ENCODE peak calls at places on chromosomes 1 and 21, in four cellular contexts. One of them, this sample, is unnamed.

GRCh38 chr21:42556960-42557359 is 43.3 kb downstream of the SLC37A1 start:
- DNase-seq in Panc1: no peak
- DNase-seq in lower lobe of right lung: peak; percentile 30
- DNase-seq in tibial artery: peak; percentile 58
- DNase-seq in this sample: peak; percentile 22

GRCh38 chr1:202107801-202108731 is 14.7 kb upstream of the GPR37L1 start:
- DNase-seq in Panc1: no peak
- DNase-seq in lower lobe of right lung: peak; percentile 53
- DNase-seq in tibial artery: no peak
- DNase-seq in this sample: no peak

GRCh38 chr1:226404063-226404903 is 3.6 kb downstream of the PARP1 start:
- DNase-seq in Panc1: no peak
- DNase-seq in lower lobe of right lung: no peak
- DNase-seq in tibial artery: no peak
- DNase-seq in this sample: no peak

GRCh38 chr1:27418326-27418761 is 25.9 kb downstream of the GPR3 start:
- DNase-seq in Panc1: no peak
- DNase-seq in lower lobe of right lung: peak; percentile 62
- DNase-seq in tibial artery: peak; percentile 91
- DNase-seq in this sample: peak; percentile 32

GRCh38 chr1:245717611-245718010 is 562.8 kb downstream of the KIF26B start:
- DNase-seq in Panc1: no peak
- DNase-seq in lower lobe of right lung: no peak
- DNase-seq in tibial artery: no peak
- DNase-seq in this sample: no peak

GRCh38 chr1:240151126-240151735 is 59.5 kb downstream of the FMN2 start:
- DNase-seq in Panc1: no peak
- DNase-seq in lower lobe of right lung: no peak
- DNase-seq in tibial artery: no peak
- DNase-seq in this sample: no peak

GRCh38 chr1:14880456-14881316 is 272.9 kb upstream of the TMEM51 start:
- DNase-seq in Panc1: no peak
- DNase-seq in lower lobe of right lung: no peak
- DNase-seq in tibial artery: peak; percentile 73
- DNase-seq in this sample: no peak

GRCh38 chr1:150574260-150575071 is 4.9 kb downstream of the MCL1 start:
- DNase-seq in Panc1: no peak
- DNase-seq in lower lobe of right lung: no peak
- DNase-seq in tibial artery: no peak
- DNase-seq in this sample: no peak

GRCh38 chr1:12528021-12528852 is 89.8 kb downstream of the DHRS3 start:
- DNase-seq in Panc1: peak; percentile 41
- DNase-seq in lower lobe of right lung: peak; percentile 92
- DNase-seq in tibial artery: peak; percentile 90
- DNase-seq in this sample: peak; percentile 70

GRCh38 chr1:29674625-29675326 is 438.5 kb downstream of the PTPRU start:
- DNase-seq in Panc1: no peak
- DNase-seq in lower lobe of right lung: no peak
- DNase-seq in tibial artery: peak; percentile 31
- DNase-seq in this sample: no peak

GRCh38 chr1:96538883-96539282 is 182.7 kb upstream of the PTBP2 start:
- DNase-seq in Panc1: no peak
- DNase-seq in lower lobe of right lung: no peak
- DNase-seq in tibial artery: no peak
- DNase-seq in this sample: no peak

GRCh38 chr1:209567788-209568187 is 15.7 kb upstream of the CAMK1G start:
- DNase-seq in Panc1: no peak
- DNase-seq in lower lobe of right lung: no peak
- DNase-seq in tibial artery: no peak
- DNase-seq in this sample: no peak

GRCh38 chr1:153796786-153797659 is 21.8 kb downstream of the SLC27A3 start:
- DNase-seq in Panc1: peak; percentile 57
- DNase-seq in lower lobe of right lung: peak; percentile 79
- DNase-seq in tibial artery: peak; percentile 87
- DNase-seq in this sample: peak; percentile 80

GRCh38 chr1:157199421-157199755 is 61.2 kb upstream of the ETV3 start:
- DNase-seq in Panc1: no peak
- DNase-seq in lower lobe of right lung: no peak
- DNase-seq in tibial artery: no peak
- DNase-seq in this sample: no peak

GRCh38 chr1:47481936-47482335 is 44.1 kb downstream of the FOXD2 start:
- DNase-seq in Panc1: no peak
- DNase-seq in lower lobe of right lung: no peak
- DNase-seq in tibial artery: no peak
- DNase-seq in this sample: no peak

GRCh38 chr1:162141273-162142023 is 72.0 kb downstream of the NOS1AP start:
- DNase-seq in Panc1: no peak
- DNase-seq in lower lobe of right lung: no peak
- DNase-seq in tibial artery: no peak
- DNase-seq in this sample: no peak

GRCh38 chr1:164721037-164721496 is 162.1 kb downstream of the PBX1 start:
- DNase-seq in Panc1: no peak
- DNase-seq in lower lobe of right lung: no peak
- DNase-seq in tibial artery: no peak
- DNase-seq in this sample: no peak

GRCh38 chr1:84442256-84442655 is 36.8 kb upstream of the RPF1 start:
- DNase-seq in Panc1: peak; percentile 72
- DNase-seq in lower lobe of right lung: no peak
- DNase-seq in tibial artery: no peak
- DNase-seq in this sample: no peak

GRCh38 chr1:180267761-180268555 is 37.9 kb downstream of the LHX4 start:
- DNase-seq in Panc1: no peak
- DNase-seq in lower lobe of right lung: no peak
- DNase-seq in tibial artery: peak; percentile 23
- DNase-seq in this sample: no peak

GRCh38 chr1:48977273-48977672 is 200.6 kb upstream of the BEND5 start:
- DNase-seq in Panc1: no peak
- DNase-seq in lower lobe of right lung: no peak
- DNase-seq in tibial artery: no peak
- DNase-seq in this sample: no peak

GRCh38 chr1:76955652-76956051 is 88.4 kb downstream of the ST6GALNAC5 start:
- DNase-seq in Panc1: no peak
- DNase-seq in lower lobe of right lung: no peak
- DNase-seq in tibial artery: no peak
- DNase-seq in this sample: no peak

GRCh38 chr1:60825593-60825992 is 256.8 kb upstream of the NFIA start:
- DNase-seq in Panc1: no peak
- DNase-seq in lower lobe of right lung: no peak
- DNase-seq in tibial artery: no peak
- DNase-seq in this sample: no peak
- TF ChIP-seq CTCF in Panc1: no peak
- TF ChIP-seq CTCF in lower lobe of right lung: no peak
- TF ChIP-seq CTCF in tibial artery: no peak
- TF ChIP-seq CTCF in this sample: no peak

DNA sequence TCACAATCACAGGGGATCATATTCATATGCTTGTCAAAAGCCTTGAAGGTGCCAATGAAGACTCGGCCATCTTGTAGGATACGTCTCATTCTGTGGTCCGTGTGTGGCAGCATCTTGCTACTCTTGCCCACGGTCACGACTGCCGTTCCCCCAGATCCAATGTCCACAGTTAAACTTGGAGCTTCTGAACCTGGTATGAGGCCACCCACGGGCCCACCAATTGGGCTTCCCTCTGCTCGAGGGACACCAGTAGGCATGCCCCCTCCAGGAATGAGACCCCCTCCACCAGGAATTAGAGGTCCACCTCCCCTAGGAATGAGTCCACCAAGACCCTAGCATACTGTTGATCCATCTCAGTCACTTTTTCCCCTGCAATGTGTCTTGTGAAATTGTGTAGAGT is 39.6 kb downstream of the MORN1 start:
- DNase-seq in Panc1: no peak
- DNase-seq in lower lobe of right lung: peak; percentile 12
- DNase-seq in tibial artery: peak; percentile 41
- DNase-seq in this sample: no peak
- H3K4me1 ChIP-seq in Panc1: no peaks in the 10 kb centered on the region
- H3K4me1 ChIP-seq in lower lobe of right lung: no peaks in the 10 kb centered on the region
- H3K4me1 ChIP-seq in tibial artery: peaks cover 26% of the 10 kb centered on the region
- H3K4me1 ChIP-seq in this sample: no peaks in the 10 kb centered on the region

GRCh38 chr1:53155534-53155933 is 13.1 kb upstream of the SLC1A7 start:
- DNase-seq in Panc1: no peak
- DNase-seq in lower lobe of right lung: no peak
- DNase-seq in tibial artery: no peak
- DNase-seq in this sample: no peak

GRCh38 chr1:53156783-53157182 is 14.3 kb upstream of the SLC1A7 start:
- DNase-seq in Panc1: no peak
- DNase-seq in lower lobe of right lung: no peak
- DNase-seq in tibial artery: no peak
- DNase-seq in this sample: no peak

GRCh38 chr1:53154859-53155438 is 12.5 kb upstream of the SLC1A7 start:
- DNase-seq in Panc1: no peak
- DNase-seq in lower lobe of right lung: no peak
- DNase-seq in tibial artery: no peak
- DNase-seq in this sample: no peak

GRCh38 chr1:53153752-53154151 is 11.3 kb upstream of the SLC1A7 start:
- DNase-seq in Panc1: no peak
- DNase-seq in lower lobe of right lung: no peak
- DNase-seq in tibial artery: no peak
- DNase-seq in this sample: no peak

DNA sequence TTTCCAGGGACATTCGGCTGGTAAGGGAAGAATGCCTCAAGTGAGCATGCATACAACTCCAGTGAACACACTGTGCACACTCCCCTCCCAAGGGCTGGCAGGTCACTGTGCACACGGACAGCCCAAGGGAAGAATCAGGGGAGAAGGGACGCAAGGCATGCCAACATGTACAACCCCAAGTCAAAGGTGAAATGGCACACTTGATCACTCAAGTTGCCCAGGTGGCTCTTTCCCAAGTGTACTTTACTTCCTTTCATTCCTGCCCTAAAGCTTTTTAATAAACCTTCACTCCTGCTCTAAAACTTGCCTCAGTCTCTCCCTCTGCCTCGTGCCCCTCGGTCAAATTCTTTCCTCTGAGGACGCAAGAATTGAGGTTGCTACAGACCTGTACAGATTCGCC is 13.5 kb upstream of the SLC1A7 start:
- DNase-seq in Panc1: no peak
- DNase-seq in lower lobe of right lung: no peak
- DNase-seq in tibial artery: no peak
- DNase-seq in this sample: no peak
- TF ChIP-seq CTCF in Panc1: no peak
- TF ChIP-seq CTCF in lower lobe of right lung: no peak
- TF ChIP-seq CTCF in tibial artery: no peak
- TF ChIP-seq CTCF in this sample: no peak

GRCh38 chr1:234961468-234962339 is 166.9 kb downstream of the TOMM20 start:
- DNase-seq in Panc1: no peak
- DNase-seq in lower lobe of right lung: no peak
- DNase-seq in tibial artery: peak; percentile 65
- DNase-seq in this sample: no peak
- H3K4me1 ChIP-seq in Panc1: peaks cover 88% of the 10 kb centered on the region
- H3K4me1 ChIP-seq in lower lobe of right lung: peaks cover 86% of the 10 kb centered on the region
- H3K4me1 ChIP-seq in tibial artery: peaks cover 60% of the 10 kb centered on the region
- H3K4me1 ChIP-seq in this sample: peaks cover 81% of the 10 kb centered on the region

GRCh38 chr1:20654104-20654690 is 7.0 kb downstream of the DDOST start:
- DNase-seq in Panc1: no peak
- DNase-seq in lower lobe of right lung: no peak
- DNase-seq in tibial artery: no peak
- DNase-seq in this sample: no peak
- TF ChIP-seq CTCF in Panc1: no peak
- TF ChIP-seq CTCF in lower lobe of right lung: no peak
- TF ChIP-seq CTCF in tibial artery: no peak
- TF ChIP-seq CTCF in this sample: no peak

DNA sequence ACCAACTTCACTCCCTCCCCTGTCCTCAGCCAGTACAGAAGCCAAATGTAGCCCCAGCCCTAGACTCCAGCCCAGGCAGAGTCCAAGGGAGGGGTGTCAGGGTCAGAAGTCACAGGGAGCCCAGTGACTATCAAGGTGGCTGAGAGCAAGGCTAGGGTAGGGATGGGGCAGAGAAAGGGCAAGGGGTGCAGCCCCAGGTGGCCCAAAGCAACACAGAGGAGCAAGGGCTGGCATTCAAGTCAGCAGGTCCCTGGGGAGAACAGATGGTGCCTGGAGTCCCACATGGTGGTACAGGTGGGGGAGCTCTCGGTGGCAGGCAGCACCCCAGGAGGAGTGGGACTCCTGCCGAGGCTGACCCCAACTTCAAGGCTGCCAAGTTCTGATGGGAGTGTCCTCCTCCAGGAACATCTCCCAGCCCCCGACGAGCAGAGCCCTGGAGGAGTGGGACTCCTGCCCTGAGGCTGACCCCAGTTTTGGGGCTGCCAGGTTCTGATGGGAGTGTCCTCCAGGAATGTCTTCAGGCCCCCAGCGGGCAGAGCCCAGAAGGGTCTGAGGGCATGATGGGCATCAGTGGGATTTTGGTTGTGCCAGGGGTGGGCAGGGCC is 3.7 kb upstream of the DVL1 start:
- DNase-seq in Panc1: no peak
- DNase-seq in lower lobe of right lung: no peak
- DNase-seq in tibial artery: no peak
- DNase-seq in this sample: no peak
- H3K4me1 ChIP-seq in Panc1: peaks cover 41% of the 10 kb centered on the region
- H3K4me1 ChIP-seq in lower lobe of right lung: peaks cover 39% of the 10 kb centered on the region
- H3K4me1 ChIP-seq in tibial artery: peaks cover 66% of the 10 kb centered on the region
- H3K4me1 ChIP-seq in this sample: peaks cover 13% of the 10 kb centered on the region

DNA sequence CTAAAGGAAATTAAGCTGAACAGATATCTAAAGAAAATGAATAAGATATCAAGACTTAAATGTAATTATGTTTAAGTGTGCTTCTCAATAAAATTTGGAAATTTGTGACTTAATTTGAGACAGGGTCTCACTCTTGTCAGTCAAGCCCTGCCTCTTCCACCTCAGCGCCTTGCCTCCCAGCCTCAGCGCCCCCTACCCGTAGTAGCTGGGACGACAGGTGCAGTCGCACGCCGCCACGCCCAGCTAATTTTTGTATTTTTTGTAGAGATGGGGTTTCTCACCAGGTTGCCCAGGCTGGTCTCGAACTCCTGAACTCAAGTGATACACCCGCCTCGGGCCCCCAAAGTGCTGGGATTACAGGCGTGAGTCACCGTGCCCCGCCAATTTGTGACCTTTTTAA is 117.0 kb downstream of the CLEC20A start:
- DNase-seq in Panc1: no peak
- DNase-seq in lower lobe of right lung: no peak
- DNase-seq in tibial artery: no peak
- DNase-seq in this sample: peak; percentile 44
- TF ChIP-seq CTCF in Panc1: peak; percentile 52
- TF ChIP-seq CTCF in lower lobe of right lung: no peak
- TF ChIP-seq CTCF in tibial artery: no peak
- TF ChIP-seq CTCF in this sample: peak; percentile 50